ENCODE peak calls at places on chromosomes 12 and 14, in four cellular contexts. V, Z, T and L are unnamed samples.

GRCh38 chr12:120579179-120579578 is 2.0 kb downstream of the POP5 start:
- DNase-seq in T (no peak), V (no peak), Z (no peak), L (no peak)

GRCh38 chr12:49032679-49033447 is 14.3 kb upstream of the PRKAG1 start:
- DNase-seq in T (no peak), V (no peak), Z (no peak), L (no peak)

GRCh38 chr12:7749442-7749841 is 2.3 kb upstream of the CLEC4C start:
- DNase-seq in T (no peak), V (no peak), Z (no peak), L (no peak)

GRCh38 chr14:80636071-80636470 is 305.5 kb downstream of the CEP128 start:
- DNase-seq in V (no peak), Z (no peak), T (no peak), L (no peak)

GRCh38 chr12:127165567-127166392 is 1101.2 kb upstream of the TMEM132C start:
- DNase-seq in V (peak; percentile 78), Z (peak; percentile 28), T (peak; percentile 77), L (peak; percentile 80)

GRCh38 chr14:63182967-63183366 is 21.3 kb upstream of the RHOJ start:
- DNase-seq in T (no peak), Z (no peak), V (no peak), L (no peak)

GRCh38 chr12:10395390-10395998 is 5.7 kb upstream of the KLRK1 start:
- DNase-seq in T (no peak), Z (peak; percentile 85), V (peak; percentile 91), L (no peak)

GRCh38 chr12:32486158-32486557 is 86.8 kb downstream of the FGD4 start:
- DNase-seq in T (no peak), V (peak; percentile 59), Z (no peak), L (no peak)

GRCh38 chr14:61168126-61168525 is 113.0 kb downstream of the TMEM30B start:
- DNase-seq in Z (no peak), V (no peak), T (no peak), L (no peak)

GRCh38 chr12:95859947-95860850 is 1.4 kb downstream of the SNRPF start:
- DNase-seq in T (no peak), V (peak; percentile 4), Z (no peak), L (no peak)

GRCh38 chr12:857611-858010 is 91.9 kb downstream of the RAD52 start:
- DNase-seq in T (no peak), Z (no peak), V (peak; percentile 83), L (no peak)

GRCh38 chr14:64510825-64511679 is 6.5 kb downstream of the ZBTB1 start:
- DNase-seq in Z (peak; percentile 64), T (peak; percentile 65), V (peak; percentile 56), L (peak; percentile 52)

GRCh38 chr12:32051511-32052299 is 54.9 kb upstream of the BICD1 start:
- DNase-seq in Z (no peak), V (peak; percentile 99), T (no peak), L (no peak)

GRCh38 chr12:53726946-53727309 is 324 bp downstream of the CALCOCO1 start:
- DNase-seq in V (peak; percentile 40), T (no peak), Z (no peak), L (no peak)

GRCh38 chr12:129984097-129984496 is 80.3 kb upstream of the TMEM132D start:
- DNase-seq in T (no peak), V (no peak), Z (no peak), L (no peak)

GRCh38 chr14:99131632-99132271 is 140.2 kb downstream of the BCL11B start:
- DNase-seq in Z (no peak), V (no peak), T (peak; percentile 18), L (peak; percentile 35)

GRCh38 chr12:57898308-57898970 is 42.9 kb upstream of the ATP23 start:
- DNase-seq in T (no peak), V (peak; percentile 60), Z (no peak), L (no peak)

GRCh38 chr14:21023174-21023573 is 1.7 kb downstream of the NDRG2 start:
- DNase-seq in V (no peak), T (no peak), Z (no peak), L (no peak)
- H3K4me1 ChIP-seq in V (peaks cover 9% of the 10 kb centered on the region), T (peaks cover 11% of the 10 kb centered on the region), Z (peaks cover 57% of the 10 kb centered on the region), L (peaks cover 13% of the 10 kb centered on the region)

GRCh38 chr14:95041477-95042020 is 115.8 kb downstream of the DICER1 start:
- DNase-seq in V (no peak), Z (no peak), T (no peak), L (no peak)
- TF ChIP-seq CTCF in V (no peak), Z (no peak), T (no peak), L (no peak)

GRCh38 chr14:68628605-68629310 is 164.1 kb downstream of the ZFP36L1 start:
- DNase-seq in Z (peak; percentile 19), T (peak; percentile 62), V (peak; percentile 44), L (peak; percentile 15)
- H3K4me3 ChIP-seq in Z (no peak overlapping the region), T (no peak overlapping the region), V (no peak overlapping the region), L (peak overlapping the region; percentile 46)

DNA sequence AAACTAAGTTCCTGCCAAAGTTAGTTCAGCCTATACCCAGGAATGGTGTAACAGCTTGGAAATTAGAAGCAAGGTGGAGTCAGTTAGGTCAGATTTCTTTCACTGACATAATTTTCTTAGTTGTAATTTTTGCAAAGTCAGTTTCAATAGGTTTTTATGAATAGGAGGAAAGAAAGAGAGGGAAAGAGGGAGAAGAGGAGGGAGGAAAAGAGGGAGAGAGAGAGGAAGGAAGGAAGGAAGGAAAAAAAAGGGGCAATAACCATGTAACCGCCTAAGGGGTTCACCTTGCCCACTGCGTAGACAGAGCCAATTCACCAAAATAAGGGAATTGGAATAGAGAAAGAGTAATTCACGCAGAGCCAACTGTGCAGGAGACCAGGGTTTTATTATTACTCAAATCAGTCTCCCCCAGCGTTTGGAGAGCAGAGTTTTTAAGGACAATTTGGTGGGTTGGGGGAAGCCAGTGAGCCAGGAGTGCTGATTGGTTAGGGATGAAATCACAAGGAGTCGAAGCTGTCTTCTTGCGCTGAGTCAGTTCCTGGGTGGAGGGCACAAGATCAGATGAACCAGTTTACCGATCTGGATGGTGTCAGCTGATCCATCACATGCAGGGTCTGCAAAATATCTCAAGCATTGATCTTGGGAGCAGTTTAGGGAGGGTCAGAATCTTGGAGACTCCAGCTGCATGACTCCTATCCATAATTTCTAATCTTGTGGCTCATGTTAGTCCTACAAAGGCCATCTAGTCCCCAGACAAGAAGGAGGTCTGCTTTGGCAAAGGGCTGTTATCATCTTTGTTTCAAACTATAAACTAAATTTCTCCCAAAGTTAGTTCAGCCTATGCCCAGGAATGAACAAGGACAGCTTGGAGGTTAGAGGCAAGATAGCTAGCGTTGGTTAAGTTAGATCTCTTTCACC is 126.0 kb upstream of the AMIGO2 start:
- DNase-seq in T (no peak), V (no peak), Z (no peak), L (no peak)
- H3K4me1 ChIP-seq in T (no peaks in the 10 kb centered on the region), V (no peaks in the 10 kb centered on the region), Z (no peaks in the 10 kb centered on the region), L (peaks cover 77% of the 10 kb centered on the region)

DNA sequence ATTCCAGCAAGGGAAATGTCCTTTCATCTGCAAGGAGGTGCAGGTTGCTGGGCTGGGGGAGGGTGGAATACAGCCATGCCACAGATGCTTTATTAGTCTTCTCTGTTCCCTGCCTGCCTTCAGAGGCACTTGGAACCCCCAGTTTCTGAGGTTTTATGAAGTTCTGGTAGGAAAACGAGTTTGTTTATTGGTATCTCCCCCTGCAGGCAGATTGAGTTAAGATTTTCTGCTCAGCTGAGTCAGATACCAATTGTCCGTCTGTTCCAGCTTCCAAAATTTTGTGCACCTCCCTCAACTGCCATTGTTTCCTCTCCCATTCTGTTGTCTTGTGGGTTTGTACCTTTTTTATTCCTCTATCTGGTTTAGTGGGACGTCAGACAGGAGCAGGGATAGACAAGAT is 155.6 kb downstream of the ETV6 start:
- DNase-seq in Z (no peak), T (no peak), V (no peak), L (no peak)
- TF ChIP-seq CTCF in Z (no peak), T (no peak), V (no peak), L (no peak)

GRCh38 chr12:112347521-112347920 is 34.7 kb downstream of the HECTD4 start:
- DNase-seq in T (no peak), V (peak; percentile 57), Z (no peak), L (no peak)
- H3K4me3 ChIP-seq in T (no peak overlapping the region), V (no peak overlapping the region), Z (no peak overlapping the region), L (no peak overlapping the region)

GRCh38 chr14:104657563-104658324 is 31.7 kb upstream of the INF2 start:
- DNase-seq in T (no peak), Z (no peak), V (no peak), L (no peak)
- H3K4me1 ChIP-seq in T (no peaks in the 10 kb centered on the region), Z (peaks cover 57% of the 10 kb centered on the region), V (peaks cover 5% of the 10 kb centered on the region), L (peaks cover 41% of the 10 kb centered on the region)